ENCODE peak calls at places on chromosomes 5 and 9, in seven cellular contexts. V is brain microvascular endothelial cell; R is activated CD8-positive, alpha-beta memory T cell treated with anti-CD3 and anti-CD28 coated beads, Interleukin-2, amount 50 U/mL, for 48 hours; X is stromal cell of bone marrow; H is BJ; B is ACHN; K is iris pigment epithelial cell. A is an unnamed sample.

GRCh38 chr5:55459572-55459971 is 75.2 kb downstream of the PLPP1 start:
- DNase-seq in V (no peak), R (no peak), X (no peak), H (no peak), B (no peak), K (no peak), A (no peak)

GRCh38 chr9:124623966-124624734 is 117.0 kb upstream of the NR5A1 start:
- DNase-seq in V (no peak), R (no peak), X (no peak), H (no peak), B (no peak), K (no peak), A (no peak)

GRCh38 chr5:160833806-160834205 is 18.2 kb downstream of the ATP10B start:
- DNase-seq in V (no peak), R (no peak), X (peak), H (no peak), B (no peak), K (no peak), A (no peak)

GRCh38 chr5:132782101-132782500 is 5.1 kb upstream of the SEPTIN8 start:
- DNase-seq in V (peak), R (peak), X (no peak), H (no peak), B (peak), K (peak), A (no peak)

GRCh38 chr5:74127377-74128338 is 501.7 kb downstream of the ARHGEF28 start:
- DNase-seq in V (peak), R (no peak), X (no peak), H (no peak), B (peak), K (peak), A (no peak)

GRCh38 chr9:96686638-96687335 is 31.7 kb upstream of the PRXL2C start:
- DNase-seq in V (peak), R (peak), X (peak), H (peak), B (no peak), K (peak), A (peak)

GRCh38 chr5:127101533-127101932 is 28.2 kb upstream of the C5orf63 start:
- DNase-seq in V (no peak), R (no peak), X (no peak), H (no peak), B (no peak), K (no peak), A (no peak)

GRCh38 chr5:6261668-6262067 is 116.7 kb downstream of the MED10 start:
- DNase-seq in V (no peak), R (no peak), X (peak), H (no peak), B (no peak), K (no peak), A (no peak)

GRCh38 chr9:93083592-93084470 is 12.2 kb upstream of the CARD19 start:
- DNase-seq in V (no peak), R (peak), X (no peak), H (no peak), B (no peak), K (no peak), A (no peak)

GRCh38 chr5:40904205-40904993 is 4.9 kb upstream of the C7 start:
- DNase-seq in V (peak), R (no peak), X (peak), H (peak), B (peak), K (peak), A (peak)

GRCh38 chr9:91951944-91952520 is 2.0 kb upstream of the ROR2 start:
- DNase-seq in V (no peak), R (no peak), X (no peak), H (no peak), B (no peak), K (peak), A (no peak)

GRCh38 chr5:135826994-135827671 is 7.3 kb upstream of the SLC25A48 start:
- DNase-seq in V (no peak), R (no peak), X (no peak), H (no peak), B (no peak), K (no peak), A (no peak)

GRCh38 chr5:176391479-176391878 is 2.9 kb downstream of the HIGD2A start:
- DNase-seq in V (no peak), R (no peak), X (no peak), H (no peak), B (no peak), K (no peak), A (no peak)

GRCh38 chr9:103533318-103533717 is 538.2 kb downstream of the CYLC2 start:
- DNase-seq in V (no peak), R (no peak), X (no peak), H (no peak), B (no peak), K (no peak), A (no peak)

A was measured in OCI-LY7.